ENCODE peak calls at places on chromosomes 6 and 20, in ten cellular contexts. One of them, this sample, is unnamed.

GRCh38 chr6:162123797-162124196 is 603.8 kb downstream of the PRKN start:
- DNase-seq in stomach: no peak
- DNase-seq in esophagus squamous epithelium: no peak
- DNase-seq in breast epithelium: no peak
- DNase-seq in adrenal gland: no peak
- DNase-seq in heart left ventricle: no peak
- DNase-seq in thyroid gland: no peak
- DNase-seq in transverse colon: no peak
- DNase-seq in uterus: no peak
- DNase-seq in testis: no peak
- DNase-seq in this sample: no peak

GRCh38 chr20:14441201-14441600 is 103.8 kb upstream of the FLRT3 start:
- DNase-seq in stomach: no peak
- DNase-seq in esophagus squamous epithelium: no peak
- DNase-seq in breast epithelium: no peak
- DNase-seq in adrenal gland: no peak
- DNase-seq in heart left ventricle: no peak
- DNase-seq in thyroid gland: no peak
- DNase-seq in transverse colon: no peak
- DNase-seq in uterus: no peak
- DNase-seq in testis: no peak
- DNase-seq in this sample: no peak

GRCh38 chr20:14773486-14773885 is 436.1 kb upstream of the FLRT3 start:
- DNase-seq in stomach: no peak
- DNase-seq in esophagus squamous epithelium: no peak
- DNase-seq in breast epithelium: no peak
- DNase-seq in adrenal gland: no peak
- DNase-seq in heart left ventricle: no peak
- DNase-seq in thyroid gland: no peak
- DNase-seq in transverse colon: no peak
- DNase-seq in uterus: no peak
- DNase-seq in testis: no peak
- DNase-seq in this sample: no peak

GRCh38 chr20:59705651-59706101 is 101.3 kb downstream of the PHACTR3 start:
- DNase-seq in stomach: no peak
- DNase-seq in esophagus squamous epithelium: no peak
- DNase-seq in breast epithelium: no peak
- DNase-seq in adrenal gland: no peak
- DNase-seq in heart left ventricle: no peak
- DNase-seq in thyroid gland: no peak
- DNase-seq in transverse colon: no peak
- DNase-seq in uterus: no peak
- DNase-seq in testis: no peak
- DNase-seq in this sample: no peak

GRCh38 chr6:80618953-80619352 is 512.5 kb downstream of the BCKDHB start:
- DNase-seq in stomach: no peak
- DNase-seq in esophagus squamous epithelium: no peak
- DNase-seq in breast epithelium: no peak
- DNase-seq in adrenal gland: no peak
- DNase-seq in heart left ventricle: no peak
- DNase-seq in thyroid gland: no peak
- DNase-seq in transverse colon: no peak
- DNase-seq in uterus: no peak
- DNase-seq in testis: no peak
- DNase-seq in this sample: no peak

GRCh38 chr6:169420912-169421543 is 167.4 kb upstream of the THBS2 start:
- DNase-seq in stomach: peak
- DNase-seq in esophagus squamous epithelium: no peak
- DNase-seq in breast epithelium: no peak
- DNase-seq in adrenal gland: no peak
- DNase-seq in heart left ventricle: no peak
- DNase-seq in thyroid gland: peak
- DNase-seq in transverse colon: peak
- DNase-seq in uterus: no peak
- DNase-seq in testis: peak
- DNase-seq in this sample: no peak

GRCh38 chr20:32482251-32483220 is 102.6 kb downstream of the NOL4L start:
- DNase-seq in stomach: peak
- DNase-seq in esophagus squamous epithelium: no peak
- DNase-seq in breast epithelium: no peak
- DNase-seq in adrenal gland: no peak
- DNase-seq in heart left ventricle: peak
- DNase-seq in thyroid gland: peak
- DNase-seq in transverse colon: peak
- DNase-seq in uterus: no peak
- DNase-seq in testis: no peak
- DNase-seq in this sample: peak

GRCh38 chr6:96898241-96898851 is 655 bp upstream of the NDUFAF4 start:
- DNase-seq in stomach: no peak
- DNase-seq in esophagus squamous epithelium: no peak
- DNase-seq in breast epithelium: no peak
- DNase-seq in adrenal gland: no peak
- DNase-seq in heart left ventricle: no peak
- DNase-seq in thyroid gland: no peak
- DNase-seq in transverse colon: no peak
- DNase-seq in uterus: no peak
- DNase-seq in testis: no peak
- DNase-seq in this sample: no peak

GRCh38 chr20:44089987-44090674 is 96.9 kb downstream of the JPH2 start:
- DNase-seq in stomach: no peak
- DNase-seq in esophagus squamous epithelium: no peak
- DNase-seq in breast epithelium: no peak
- DNase-seq in adrenal gland: no peak
- DNase-seq in heart left ventricle: no peak
- DNase-seq in thyroid gland: no peak
- DNase-seq in transverse colon: peak
- DNase-seq in uterus: no peak
- DNase-seq in testis: peak
- DNase-seq in this sample: no peak

GRCh38 chr20:44091026-44091425 is 96.0 kb downstream of the JPH2 start:
- DNase-seq in stomach: no peak
- DNase-seq in esophagus squamous epithelium: no peak
- DNase-seq in breast epithelium: no peak
- DNase-seq in adrenal gland: no peak
- DNase-seq in heart left ventricle: no peak
- DNase-seq in thyroid gland: no peak
- DNase-seq in transverse colon: no peak
- DNase-seq in uterus: no peak
- DNase-seq in testis: no peak
- DNase-seq in this sample: no peak

GRCh38 chr20:44095831-44096230 is 91.2 kb downstream of the JPH2 start:
- DNase-seq in stomach: no peak
- DNase-seq in esophagus squamous epithelium: no peak
- DNase-seq in breast epithelium: no peak
- DNase-seq in adrenal gland: no peak
- DNase-seq in heart left ventricle: no peak
- DNase-seq in thyroid gland: no peak
- DNase-seq in transverse colon: no peak
- DNase-seq in uterus: no peak
- DNase-seq in testis: no peak
- DNase-seq in this sample: no peak

GRCh38 chr20:44092551-44093248 is 94.3 kb downstream of the JPH2 start:
- DNase-seq in stomach: no peak
- DNase-seq in esophagus squamous epithelium: no peak
- DNase-seq in breast epithelium: no peak
- DNase-seq in adrenal gland: no peak
- DNase-seq in heart left ventricle: no peak
- DNase-seq in thyroid gland: no peak
- DNase-seq in transverse colon: no peak
- DNase-seq in uterus: no peak
- DNase-seq in testis: peak
- DNase-seq in this sample: no peak

DNA sequence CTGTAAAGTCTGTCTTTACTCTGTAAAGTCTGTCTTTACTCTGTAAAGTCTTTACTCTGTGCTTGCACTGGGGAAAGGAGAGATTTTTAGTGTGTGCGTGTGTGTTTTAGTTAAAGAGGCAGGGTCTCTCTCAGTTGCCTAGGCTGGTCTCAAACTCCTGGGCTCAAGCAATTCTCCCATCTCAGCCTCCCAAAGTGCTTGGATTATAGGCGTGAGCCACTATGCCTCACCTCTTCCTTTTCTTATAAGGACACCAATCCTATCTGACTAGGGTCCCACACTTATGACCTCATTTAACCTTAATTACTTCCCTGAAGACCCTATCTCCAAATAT is 93.8 kb downstream of the JPH2 start:
- DNase-seq in stomach: no peak
- DNase-seq in esophagus squamous epithelium: no peak
- DNase-seq in breast epithelium: no peak
- DNase-seq in adrenal gland: no peak
- DNase-seq in heart left ventricle: no peak
- DNase-seq in thyroid gland: no peak
- DNase-seq in transverse colon: no peak
- DNase-seq in uterus: no peak
- DNase-seq in testis: no peak
- DNase-seq in this sample: no peak
- TF ChIP-seq POLR2A in stomach: no peak
- TF ChIP-seq POLR2A in esophagus squamous epithelium: no peak
- TF ChIP-seq POLR2A in breast epithelium: no peak
- TF ChIP-seq POLR2A in adrenal gland: no peak
- TF ChIP-seq POLR2A in heart left ventricle: no peak
- TF ChIP-seq POLR2A in thyroid gland: no peak
- TF ChIP-seq POLR2A in transverse colon: no peak
- TF ChIP-seq POLR2A in uterus: no peak
- TF ChIP-seq POLR2A in testis: no peak
- TF ChIP-seq POLR2A in this sample: no peak

GRCh38 chr6:146551545-146551944 is 7.9 kb downstream of the RAB32 start:
- DNase-seq in stomach: no peak
- DNase-seq in esophagus squamous epithelium: no peak
- DNase-seq in breast epithelium: no peak
- DNase-seq in adrenal gland: no peak
- DNase-seq in heart left ventricle: no peak
- DNase-seq in thyroid gland: no peak
- DNase-seq in transverse colon: no peak
- DNase-seq in uterus: no peak
- DNase-seq in testis: no peak
- DNase-seq in this sample: no peak
- H3K27ac ChIP-seq in stomach: no peak
- H3K27ac ChIP-seq in esophagus squamous epithelium: no peak
- H3K27ac ChIP-seq in breast epithelium: no peak
- H3K27ac ChIP-seq in adrenal gland: no peak
- H3K27ac ChIP-seq in heart left ventricle: no peak
- H3K27ac ChIP-seq in thyroid gland: no peak
- H3K27ac ChIP-seq in transverse colon: no peak
- H3K27ac ChIP-seq in uterus: no peak
- H3K27ac ChIP-seq in testis: no peak
- H3K27ac ChIP-seq in this sample: no peak

DNA sequence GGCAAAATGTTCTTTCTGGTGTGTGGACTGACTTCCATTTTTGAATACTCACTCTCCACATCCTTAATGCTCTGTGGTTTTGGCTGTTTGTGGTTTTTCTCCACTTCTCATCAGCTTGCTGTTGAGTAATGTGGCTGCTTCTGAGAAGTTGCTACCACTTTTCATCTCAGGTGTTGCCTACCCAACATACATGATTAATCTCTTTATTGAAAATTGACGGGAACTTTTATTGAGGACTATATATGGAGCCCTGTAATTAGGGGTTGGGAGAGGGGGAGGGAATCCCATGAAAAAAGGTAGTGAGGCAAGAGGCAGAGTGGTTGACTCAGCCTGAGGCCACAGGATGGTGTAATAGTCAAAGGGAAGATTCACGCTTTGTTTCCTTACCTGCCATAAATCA is 17.6 kb downstream of the IL22RA2 start:
- DNase-seq in stomach: no peak
- DNase-seq in esophagus squamous epithelium: no peak
- DNase-seq in breast epithelium: peak
- DNase-seq in adrenal gland: no peak
- DNase-seq in heart left ventricle: no peak
- DNase-seq in thyroid gland: no peak
- DNase-seq in transverse colon: no peak
- DNase-seq in uterus: no peak
- DNase-seq in testis: no peak
- DNase-seq in this sample: no peak
- H3K4me3 ChIP-seq in stomach: no peak
- H3K4me3 ChIP-seq in esophagus squamous epithelium: no peak
- H3K4me3 ChIP-seq in breast epithelium: no peak
- H3K4me3 ChIP-seq in adrenal gland: no peak
- H3K4me3 ChIP-seq in heart left ventricle: no peak
- H3K4me3 ChIP-seq in thyroid gland: no peak
- H3K4me3 ChIP-seq in transverse colon: no peak
- H3K4me3 ChIP-seq in uterus: no peak
- H3K4me3 ChIP-seq in testis: no peak
- H3K4me3 ChIP-seq in this sample: no peak

GRCh38 chr6:43516697-43517502 is at the start of the genes POLR1C and YIPF3:
- DNase-seq in stomach: peak
- DNase-seq in esophagus squamous epithelium: peak
- DNase-seq in breast epithelium: peak
- DNase-seq in adrenal gland: peak
- DNase-seq in heart left ventricle: peak
- DNase-seq in thyroid gland: peak
- DNase-seq in transverse colon: peak
- DNase-seq in uterus: peak
- DNase-seq in testis: peak
- DNase-seq in this sample: peak
- TF ChIP-seq POLR2A in stomach: peak
- TF ChIP-seq POLR2A in esophagus squamous epithelium: peak
- TF ChIP-seq POLR2A in breast epithelium: peak
- TF ChIP-seq POLR2A in adrenal gland: no peak
- TF ChIP-seq POLR2A in heart left ventricle: peak
- TF ChIP-seq POLR2A in thyroid gland: no peak
- TF ChIP-seq POLR2A in transverse colon: peak
- TF ChIP-seq POLR2A in uterus: peak
- TF ChIP-seq POLR2A in testis: no peak
- TF ChIP-seq POLR2A in this sample: no peak

DNA sequence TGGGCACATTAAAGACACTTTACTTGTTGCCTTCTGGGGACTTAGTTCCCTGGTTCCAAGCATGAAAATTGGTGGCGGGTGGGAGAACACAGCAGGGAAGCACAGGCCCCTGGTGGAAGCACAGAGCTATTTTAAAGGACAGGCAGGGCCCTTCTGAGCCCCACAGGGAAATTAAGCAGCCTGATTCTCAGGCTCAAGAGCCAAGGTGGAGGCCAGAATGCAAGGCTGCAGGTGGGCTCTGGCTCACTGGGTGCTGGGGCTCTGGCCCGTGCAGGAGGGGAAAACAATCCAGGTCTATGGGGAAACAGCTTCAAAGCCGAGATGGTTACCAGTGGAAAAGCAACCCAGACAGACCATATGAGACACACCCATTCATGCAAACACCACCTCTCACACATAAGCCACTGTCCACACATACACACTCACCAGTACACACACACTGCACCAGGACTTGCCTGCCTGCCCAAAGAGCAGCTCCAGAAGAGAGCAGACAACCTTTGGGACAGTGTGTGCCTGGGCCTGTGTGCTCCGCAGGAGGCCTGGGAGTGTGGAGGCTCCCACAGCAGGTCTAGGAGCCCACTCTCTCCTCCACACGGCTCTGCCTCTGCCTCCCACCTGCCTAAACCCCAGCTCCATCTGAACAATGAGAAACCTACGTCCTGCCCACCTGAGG is 30.6 kb downstream of the TFEB start:
- DNase-seq in stomach: peak
- DNase-seq in esophagus squamous epithelium: no peak
- DNase-seq in breast epithelium: no peak
- DNase-seq in adrenal gland: no peak
- DNase-seq in heart left ventricle: no peak
- DNase-seq in thyroid gland: no peak
- DNase-seq in transverse colon: peak
- DNase-seq in uterus: no peak
- DNase-seq in testis: no peak
- DNase-seq in this sample: peak
- H3K27ac ChIP-seq in stomach: peak
- H3K27ac ChIP-seq in esophagus squamous epithelium: peak
- H3K27ac ChIP-seq in breast epithelium: peak
- H3K27ac ChIP-seq in adrenal gland: peak
- H3K27ac ChIP-seq in heart left ventricle: peak
- H3K27ac ChIP-seq in thyroid gland: peak
- H3K27ac ChIP-seq in transverse colon: peak
- H3K27ac ChIP-seq in uterus: no peak
- H3K27ac ChIP-seq in testis: no peak
- H3K27ac ChIP-seq in this sample: peak